ENCODE peak calls at places on chromosome 9, in five cellular contexts. P, K, T, A and O are unnamed samples.

GRCh38 chr9:72930828-72931227 is 22.0 kb downstream of the ALDH1A1 start:
- DNase-seq in K (no peak), A (no peak), P (no peak), T (no peak), O (no peak)

GRCh38 chr9:133813749-133814585 is 75.8 kb upstream of the SARDH start:
- DNase-seq in A (no peak), T (no peak), P (no peak), K (no peak), O (no peak)

GRCh38 chr9:8241201-8241600 is 441.6 kb upstream of the DMAC1 start:
- DNase-seq in K (no peak), A (no peak), P (no peak), T (no peak), O (no peak)

GRCh38 chr9:2018162-2018643 is 3.1 kb downstream of the SMARCA2 start:
- DNase-seq in K (no peak), P (no peak), T (no peak), A (peak), O (no peak)

GRCh38 chr9:22817181-22817580 is 370.6 kb downstream of the DMRTA1 start:
- DNase-seq in K (no peak), A (no peak), P (no peak), T (no peak), O (no peak)

GRCh38 chr9:120413121-120414048 is 166.6 kb downstream of the CDK5RAP2 start:
- DNase-seq in P (no peak), A (peak), K (no peak), T (no peak), O (no peak)

GRCh38 chr9:107756091-107756490 is 266.5 kb upstream of the KLF4 start:
- DNase-seq in A (no peak), T (no peak), P (no peak), K (no peak), O (no peak)

GRCh38 chr9:2321523-2322148 is 300.0 kb upstream of the VLDLR start:
- DNase-seq in T (no peak), A (no peak), P (no peak), K (no peak), O (no peak)

GRCh38 chr9:97874617-97875016 is 21.6 kb downstream of the FOXE1 start:
- DNase-seq in A (peak), P (no peak), T (no peak), K (no peak), O (no peak)

GRCh38 chr9:71936066-71936465 is 24.6 kb downstream of the C9orf85 start:
- DNase-seq in A (no peak), T (no peak), P (no peak), K (no peak), O (no peak)

GRCh38 chr9:16671591-16672137 is 198.8 kb downstream of the BNC2 start:
- DNase-seq in K (no peak), A (peak), P (peak), T (no peak), O (peak)

GRCh38 chr9:35906923-35907699 is 1.1 kb downstream of the HRCT1 start:
- DNase-seq in T (no peak), A (peak), P (peak), K (no peak), O (no peak)

GRCh38 chr9:35078066-35078465 is 1.7 kb downstream of the FANCG start:
- DNase-seq in K (no peak), T (no peak), P (no peak), A (no peak), O (no peak)

GRCh38 chr9:33419904-33420303 is 17.5 kb upstream of the AQP7 start:
- DNase-seq in P (no peak), A (no peak), T (no peak), K (no peak), O (no peak)

GRCh38 chr9:120151806-120152205 is 428.2 kb downstream of the CDK5RAP2 start:
- DNase-seq in T (no peak), K (no peak), P (no peak), A (no peak), O (no peak)

GRCh38 chr9:19493174-19493811 is 84.5 kb downstream of the ACER2 start:
- DNase-seq in A (peak), P (peak), K (no peak), T (peak), O (peak)

GRCh38 chr9:128027166-128027539 is 40.0 kb downstream of the NAIF1 start:
- DNase-seq in K (no peak), T (no peak), A (no peak), P (no peak), O (no peak)